ENCODE peak calls at places on chromosomes 12 and 14, in six cellular contexts. A is Panc1, S is uterus, D is PC-9, Z is small intestine, W is pancreas. J is an unnamed sample.

GRCh38 chr14:76599141-76599540 is 162.1 kb upstream of the VASH1 start:
- DNase-seq in A (no peak), D (no peak), W (no peak), S (no peak), Z (no peak), J (no peak)

GRCh38 chr14:102508410-102508773 is 1.2 kb downstream of the ANKRD9 start:
- DNase-seq in D (peak; percentile 66), W (peak; percentile 50), Z (peak; percentile 92), A (no peak), S (no peak), J (no peak)

GRCh38 chr12:104866286-104866685 is 91.8 kb downstream of the SLC41A2 start:
- DNase-seq in D (no peak), Z (no peak), A (no peak), S (no peak), W (no peak), J (no peak)

GRCh38 chr12:94516985-94517384 is 57.3 kb upstream of the CEP83 start:
- DNase-seq in S (no peak), D (no peak), Z (no peak), A (no peak), W (no peak), J (no peak)

GRCh38 chr12:47777741-47778558 is 4.9 kb downstream of the SLC48A1 start:
- DNase-seq in S (no peak), D (peak; percentile 42), W (no peak), A (no peak), Z (no peak), J (no peak)

GRCh38 chr14:75164809-75165208 is 11.6 kb downstream of the TMED10 start:
- DNase-seq in S (no peak), A (no peak), W (no peak), Z (no peak), D (no peak), J (no peak)

GRCh38 chr12:47841910-47842309 is 22.2 kb upstream of the HDAC7 start:
- DNase-seq in A (no peak), S (no peak), D (no peak), W (no peak), Z (no peak), J (no peak)

GRCh38 chr14:97798204-97798603 is 1001.0 kb downstream of the VRK1 start:
- DNase-seq in A (no peak), W (no peak), Z (no peak), S (no peak), D (no peak), J (no peak)

GRCh38 chr12:111035578-111036301 is 115.4 kb upstream of the MYL2 start:
- DNase-seq in S (no peak), W (no peak), Z (no peak), D (no peak), A (no peak), J (no peak)

GRCh38 chr12:34599530-34600513 is 577.5 kb downstream of the ALG10 start:
- DNase-seq in A (no peak), W (no peak), S (no peak), D (no peak), Z (no peak), J (no peak)
- H3K9me3 ChIP-seq in A (no peaks in the 10 kb centered on the region), W (no peaks in the 10 kb centered on the region), S (no peaks in the 10 kb centered on the region), D (no peaks in the 10 kb centered on the region), Z (no peaks in the 10 kb centered on the region), J (peaks cover 48% of the 10 kb centered on the region)

GRCh38 chr14:78752789-78753188 is 582.6 kb downstream of the NRXN3 start:
- DNase-seq in Z (no peak), W (no peak), A (no peak), D (no peak), S (no peak), J (no peak)
- H3K4me3 ChIP-seq in Z (no peak overlapping the region), W (no peak overlapping the region), A (no peak overlapping the region), D (no peak overlapping the region), S (no peak overlapping the region), J (no peak overlapping the region)

GRCh38 chr12:34600592-34601462 is 578.5 kb downstream of the ALG10 start:
- DNase-seq in A (no peak), S (peak; percentile 5), D (no peak), Z (no peak), W (no peak), J (no peak)

GRCh38 chr12:34595749-34596733 is 573.7 kb downstream of the ALG10 start:
- DNase-seq in Z (no peak), D (no peak), S (no peak), A (no peak), W (no peak), J (no peak)

GRCh38 chr12:34598851-34599529 is 576.7 kb downstream of the ALG10 start:
- DNase-seq in S (no peak), A (no peak), W (no peak), Z (no peak), D (no peak), J (no peak)

GRCh38 chr12:34597548-34598351 is 575.5 kb downstream of the ALG10 start:
- DNase-seq in Z (no peak), D (no peak), W (no peak), A (no peak), S (no peak), J (no peak)

DNA sequence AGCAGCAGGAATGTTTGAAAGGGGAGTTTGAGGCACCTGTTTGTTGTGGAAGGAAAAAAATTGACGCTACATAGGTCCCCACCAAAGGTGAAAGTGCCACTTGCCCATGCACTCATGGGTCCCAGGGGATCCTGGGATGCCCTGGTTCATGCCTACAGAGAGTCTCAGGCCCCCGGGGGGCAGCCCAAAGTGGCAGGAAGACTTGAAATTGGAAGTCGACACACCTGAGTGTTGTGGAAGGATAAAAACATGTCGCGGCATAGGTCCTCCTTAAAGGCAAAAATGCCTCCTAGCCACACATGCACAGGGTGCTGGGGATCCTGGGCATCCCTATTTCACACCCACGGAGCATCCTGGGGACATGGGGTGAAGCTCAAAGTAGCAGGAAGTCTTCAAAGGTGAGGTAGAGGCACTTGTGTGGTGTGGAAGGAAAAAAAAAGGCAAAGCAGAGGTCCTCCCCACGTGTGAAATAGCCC is 576.1 kb downstream of the ALG10 start:
- DNase-seq in Z (no peak), D (no peak), A (no peak), S (no peak), W (no peak), J (no peak)
- H3K9me3 ChIP-seq in Z (no peaks in the 10 kb centered on the region), D (peaks cover 8% of the 10 kb centered on the region), A (no peaks in the 10 kb centered on the region), S (no peaks in the 10 kb centered on the region), W (no peaks in the 10 kb centered on the region), J (peaks cover 40% of the 10 kb centered on the region)

GRCh38 chr12:95663525-95663924 is 112.2 kb upstream of the USP44 start:
- DNase-seq in Z (peak; percentile 32), W (no peak), S (no peak), D (no peak), A (no peak), J (no peak)

GRCh38 chr12:95661360-95661759 is 110.1 kb upstream of the USP44 start:
- DNase-seq in A (no peak), S (no peak), Z (no peak), D (no peak), W (no peak), J (no peak)

GRCh38 chr12:95653761-95654546 is 102.7 kb upstream of the USP44 start:
- DNase-seq in A (no peak), Z (no peak), D (peak; percentile 97), S (no peak), W (no peak), J (no peak)

DNA sequence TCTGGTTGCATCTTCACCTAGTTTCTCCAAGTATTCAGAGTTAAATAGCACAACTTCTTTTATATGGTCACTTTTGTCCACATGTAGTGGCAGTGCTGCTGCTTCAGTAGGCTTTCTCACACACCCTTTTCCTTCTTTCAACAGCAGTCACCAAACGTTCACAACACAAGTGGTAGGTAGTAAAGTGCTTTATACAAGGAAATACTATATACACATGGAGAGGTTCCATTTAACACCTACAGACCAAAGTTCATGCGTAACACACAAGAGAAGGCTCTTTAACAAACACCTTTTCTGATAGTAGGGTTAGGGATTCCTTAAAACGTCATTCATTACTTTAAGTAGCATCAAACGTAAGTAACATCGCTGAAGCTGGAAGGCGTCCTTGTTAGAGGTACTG is 107.1 kb upstream of the USP44 start:
- DNase-seq in W (no peak), S (no peak), A (no peak), Z (peak; percentile 72), D (no peak), J (no peak)
- H3K4me3 ChIP-seq in W (no peak overlapping the region), S (no peak overlapping the region), A (no peak overlapping the region), Z (no peak overlapping the region), D (no peak overlapping the region), J (no peak overlapping the region)

DNA sequence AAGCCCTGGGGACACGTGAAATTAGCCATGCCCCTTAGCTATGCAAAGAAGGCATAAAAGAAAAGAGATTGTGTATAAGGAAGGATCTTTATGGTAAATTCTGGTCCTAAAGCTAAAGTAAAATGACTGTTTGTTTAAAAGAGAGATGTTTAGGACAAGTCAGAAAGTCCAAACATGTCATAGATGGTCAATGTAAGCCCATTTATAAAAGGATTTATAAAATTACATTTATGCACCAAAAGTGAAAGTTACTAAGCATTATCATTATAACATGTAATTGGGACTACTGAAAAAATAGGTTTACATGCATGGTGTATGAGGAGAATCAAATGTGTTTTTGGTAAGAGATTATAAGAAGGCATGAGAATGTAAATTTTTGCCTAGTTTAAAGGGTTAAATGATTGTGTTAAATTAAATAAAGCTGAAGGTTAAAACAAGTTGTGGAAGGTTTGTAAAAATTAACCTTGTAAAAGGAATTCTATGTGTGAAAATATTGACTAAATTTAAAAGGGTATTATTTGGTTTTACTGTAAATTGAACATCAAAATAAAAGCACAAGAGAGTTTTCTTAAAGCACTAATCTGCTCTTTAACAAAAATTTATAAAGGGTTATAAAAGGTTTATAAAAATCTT is 50.4 kb upstream of the TSPAN8 start:
- DNase-seq in D (no peak), A (no peak), S (no peak), Z (no peak), W (no peak), J (no peak)
- H3K9me3 ChIP-seq in D (peaks cover 5% of the 10 kb centered on the region), A (peaks cover 16% of the 10 kb centered on the region), S (no peaks in the 10 kb centered on the region), Z (no peaks in the 10 kb centered on the region), W (no peaks in the 10 kb centered on the region), J (peaks cover 3% of the 10 kb centered on the region)

DNA sequence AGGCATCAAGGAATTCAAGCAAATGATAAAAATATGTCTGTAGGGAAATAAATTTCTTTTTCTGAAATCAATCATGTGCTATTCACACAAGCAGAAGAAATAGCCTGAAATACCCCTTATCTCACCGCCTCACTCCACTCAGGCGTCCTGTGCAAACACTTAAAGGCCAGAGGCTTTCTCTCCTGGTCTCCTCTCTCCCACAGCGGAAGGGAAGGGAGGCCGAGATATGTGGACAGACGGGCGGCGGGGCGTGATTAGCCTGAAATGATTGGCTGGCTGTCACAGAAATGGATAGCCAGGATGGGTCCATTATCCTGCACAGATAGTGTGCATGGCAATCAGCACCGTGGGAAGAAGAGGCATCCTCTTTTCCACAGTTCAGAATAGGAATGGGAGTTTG is 301.5 kb downstream of the GALC start:
- DNase-seq in S (no peak), D (no peak), A (no peak), Z (no peak), W (no peak), J (no peak)
- H3K4me3 ChIP-seq in S (no peak overlapping the region), D (no peak overlapping the region), A (no peak overlapping the region), Z (no peak overlapping the region), W (no peak overlapping the region), J (no peak overlapping the region)

GRCh38 chr12:34626363-34627157 is 604.3 kb downstream of the ALG10 start:
- DNase-seq in W (no peak), S (no peak), Z (no peak), D (no peak), A (no peak), J (no peak)

GRCh38 chr12:34625116-34625515 is 602.8 kb downstream of the ALG10 start:
- DNase-seq in W (no peak), Z (no peak), S (no peak), A (peak; percentile 25), D (peak; percentile 35), J (peak; percentile 1)
- H3K9me3 ChIP-seq in W (no peaks in the 10 kb centered on the region), Z (no peaks in the 10 kb centered on the region), S (no peaks in the 10 kb centered on the region), A (no peaks in the 10 kb centered on the region), D (no peaks in the 10 kb centered on the region), J (peaks cover 5% of the 10 kb centered on the region)